ENCODE peak calls at places on chromosome 12, in six cellular contexts. X, Z, U, R, G and B are unnamed samples.

GRCh38 chr12:53212931-53213330 is 5.9 kb upstream of the ITGB7 start:
- DNase-seq in U (no peak), R (no peak), Z (no peak), G (no peak), X (no peak), B (no peak)

GRCh38 chr12:94563261-94563660 is 87.1 kb downstream of the TMCC3 start:
- DNase-seq in G (no peak), U (no peak), X (peak; percentile 65), R (no peak), Z (no peak), B (no peak)

GRCh38 chr12:28294300-28294699 is 104.0 kb downstream of the CCDC91 start:
- DNase-seq in G (no peak), U (no peak), R (no peak), X (no peak), Z (no peak), B (no peak)

GRCh38 chr12:48956279-48957140 is 777 bp downstream of the ARF3 start:
- DNase-seq in G (peak; percentile 92), X (peak; percentile 82), U (peak; percentile 95), R (no peak), Z (peak; percentile 94), B (peak; percentile 93)

GRCh38 chr12:62799126-62799736 is 135.7 kb downstream of the PPM1H start:
- DNase-seq in Z (peak; percentile 81), U (peak; percentile 94), G (peak; percentile 37), X (peak; percentile 70), R (peak; percentile 39), B (no peak)

GRCh38 chr12:54028324-54029201 is at the start of gene HOXC6:
- DNase-seq in Z (no peak), U (no peak), X (no peak), R (no peak), G (no peak), B (no peak)

GRCh38 chr12:6752181-6752930 is 585 bp downstream of the MLF2 start:
- DNase-seq in X (peak; percentile 54), U (peak; percentile 44), R (no peak), G (peak; percentile 19), Z (peak; percentile 83), B (no peak)

GRCh38 chr12:15928870-15929571 is 17.9 kb downstream of the DERA start:
- DNase-seq in X (peak; percentile 31), G (no peak), Z (peak; percentile 24), R (no peak), U (no peak), B (no peak)

GRCh38 chr12:46884362-46884761 is 58.6 kb upstream of the SLC38A4 start:
- DNase-seq in X (no peak), R (no peak), U (no peak), G (no peak), Z (no peak), B (no peak)

GRCh38 chr12:1496162-1496925 is 98.0 kb downstream of the FBXL14 start:
- DNase-seq in X (no peak), G (peak; percentile 44), Z (no peak), R (no peak), U (peak; percentile 19), B (no peak)